ENCODE peak calls at places on chromosome X, in four cellular contexts. S is GM23248, Q is NT2/D1, C is DND-41. X is an unnamed sample.

GRCh38 chrX:14694631-14695030 is 165.3 kb downstream of the GLRA2 start:
- DNase-seq in C (no peak), Q (no peak), S (peak; percentile 45), X (no peak)

GRCh38 chrX:45068555-45068954 is 132.1 kb downstream of the DIPK2B start:
- DNase-seq in S (no peak), Q (no peak), C (peak; percentile 5), X (no peak)

GRCh38 chrX:111445485-111445884 is 33.5 kb upstream of the DCX start:
- DNase-seq in C (no peak), S (peak; percentile 48), Q (peak; percentile 18), X (peak; percentile 66)

GRCh38 chrX:10025742-10026493 is 58.8 kb downstream of the CLDN34 start:
- DNase-seq in Q (no peak), S (no peak), C (no peak), X (no peak)

GRCh38 chrX:19628006-19628575 is 112.8 kb upstream of the MAP3K15 start:
- DNase-seq in C (no peak), S (peak; percentile 10), Q (no peak), X (peak; percentile 41)

GRCh38 chrX:130887392-130887791 is 15.6 kb downstream of the ENOX2 start:
- DNase-seq in Q (no peak), S (no peak), C (no peak), X (no peak)

GRCh38 chrX:23752740-23753435 is 9.8 kb upstream of the ACOT9 start:
- DNase-seq in C (no peak), Q (no peak), S (peak; percentile 83), X (peak; percentile 77)

GRCh38 chrX:26778320-26778888 is 562.4 kb downstream of the MAGEB5 start:
- DNase-seq in Q (peak; percentile 18), C (no peak), S (no peak), X (no peak)

DNA sequence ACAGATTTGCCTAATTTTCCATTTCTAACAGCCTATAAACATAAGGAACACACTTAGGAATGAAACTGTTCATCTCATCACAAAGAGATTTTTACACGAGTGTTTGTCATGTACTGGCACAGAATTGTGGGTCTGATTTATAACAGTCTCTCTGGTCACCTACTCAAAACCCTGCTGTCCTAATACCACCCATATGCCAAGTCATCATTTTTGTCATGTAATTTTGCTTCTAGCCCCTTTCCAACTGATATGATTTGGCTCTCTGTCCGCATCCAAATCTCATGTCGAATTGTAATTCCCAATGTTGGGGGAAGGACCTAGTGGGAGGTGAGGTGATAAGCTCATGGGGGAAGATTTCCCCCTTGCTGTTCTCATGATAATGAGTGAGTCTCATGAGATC is 284.1 kb upstream of the SLITRK2 start:
- DNase-seq in C (no peak), S (no peak), Q (no peak), X (no peak)
- H3K27me3 ChIP-seq in C (no peaks in the 10 kb centered on the region), S (no peaks in the 10 kb centered on the region), Q (no peaks in the 10 kb centered on the region), X (no peaks in the 10 kb centered on the region)

GRCh38 chrX:100407784-100408642 is 2.1 kb downstream of the PCDH19 start:
- DNase-seq in Q (no peak), C (no peak), S (no peak), X (no peak)

GRCh38 chrX:100410083-100410590 is at the start of gene PCDH19:
- DNase-seq in S (peak; percentile 72), C (no peak), Q (peak; percentile 76), X (peak; percentile 60)

GRCh38 chrX:100407147-100407783 is 2.8 kb downstream of the PCDH19 start:
- DNase-seq in S (no peak), Q (no peak), C (no peak), X (no peak)

GRCh38 chrX:100409316-100410082 is 574 bp downstream of the PCDH19 start:
- DNase-seq in S (no peak), Q (no peak), C (no peak), X (peak; percentile 21)

GRCh38 chrX:100408643-100409315 is 1.3 kb downstream of the PCDH19 start:
- DNase-seq in Q (no peak), S (no peak), C (no peak), X (no peak)
- H3K4me3 ChIP-seq in Q (peak overlapping the region; percentile 49), S (no peak overlapping the region), C (no peak overlapping the region), X (no peak overlapping the region)

DNA sequence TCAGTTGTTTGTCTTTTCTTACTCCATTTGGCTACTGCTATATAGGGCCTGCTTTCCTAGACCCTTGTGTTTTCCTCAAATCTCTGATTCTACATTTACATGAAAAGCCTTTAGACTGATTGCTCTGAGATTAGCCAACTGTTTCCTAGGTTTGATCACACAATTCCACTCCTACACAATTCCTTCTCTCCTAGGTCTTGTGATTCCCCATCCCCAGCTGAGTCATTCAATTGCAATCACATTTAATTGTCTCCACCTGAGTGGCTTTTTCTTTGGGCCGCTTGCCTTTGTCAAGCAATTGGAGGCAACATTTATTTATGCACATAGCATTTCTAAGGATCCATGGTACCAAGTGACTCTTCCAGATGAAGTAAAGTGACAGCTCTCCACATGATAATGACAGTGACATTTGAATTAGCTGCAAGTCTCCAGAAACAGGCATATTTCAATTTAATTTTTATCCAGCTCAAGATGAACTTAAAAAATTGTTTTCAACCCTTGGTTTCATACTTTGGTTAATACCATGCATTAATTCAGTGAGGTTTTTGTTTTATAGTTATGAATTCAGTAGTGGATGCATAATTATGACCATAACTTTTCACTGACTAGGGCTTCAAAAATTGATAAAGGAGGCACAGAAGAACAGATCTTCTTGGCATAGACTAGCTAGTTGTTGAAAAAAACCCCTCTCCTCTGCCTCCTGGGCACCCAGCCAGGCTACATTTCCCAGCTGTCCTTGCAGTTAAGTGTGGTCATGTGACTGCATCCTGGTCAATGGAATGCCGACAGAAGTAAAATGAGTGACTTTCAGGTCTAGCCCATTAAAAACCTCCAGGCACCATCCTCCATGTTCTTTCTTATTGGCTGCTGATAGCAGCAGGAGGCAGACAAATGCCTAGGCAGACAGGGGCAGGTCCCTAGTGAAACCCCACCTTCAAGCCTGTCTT is 35.6 kb downstream of the ATXN3L start:
- DNase-seq in S (peak; percentile 80), C (no peak), Q (peak; percentile 65), X (peak; percentile 73)
- H3K9ac ChIP-seq in S (peak overlapping the region; percentile 44), C (no peak overlapping the region), Q (no peak overlapping the region), X (no peak overlapping the region)

DNA sequence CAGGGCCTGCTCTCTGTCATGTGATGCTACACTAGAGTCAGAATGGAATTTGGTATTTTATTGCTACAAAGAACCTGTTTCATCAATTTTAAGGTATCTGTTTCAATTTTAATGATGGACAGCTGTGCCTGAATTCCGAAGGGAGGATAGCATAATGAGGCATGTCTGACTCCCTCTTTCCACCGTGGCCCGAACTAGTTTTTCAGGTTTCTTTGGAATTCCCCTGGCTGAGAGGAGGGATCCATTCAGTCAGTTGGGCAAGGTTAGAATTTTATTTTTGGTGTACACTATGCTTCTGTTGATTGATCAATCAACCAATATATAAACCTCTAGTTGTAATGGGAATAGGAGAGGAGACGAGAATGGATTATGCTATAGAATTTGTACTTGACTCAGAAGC is 761.8 kb downstream of the FAM133A start:
- DNase-seq in Q (no peak), C (no peak), S (no peak), X (no peak)
- H3K27me3 ChIP-seq in Q (no peaks in the 10 kb centered on the region), C (no peaks in the 10 kb centered on the region), S (no peaks in the 10 kb centered on the region), X (peaks cover 4% of the 10 kb centered on the region)

DNA sequence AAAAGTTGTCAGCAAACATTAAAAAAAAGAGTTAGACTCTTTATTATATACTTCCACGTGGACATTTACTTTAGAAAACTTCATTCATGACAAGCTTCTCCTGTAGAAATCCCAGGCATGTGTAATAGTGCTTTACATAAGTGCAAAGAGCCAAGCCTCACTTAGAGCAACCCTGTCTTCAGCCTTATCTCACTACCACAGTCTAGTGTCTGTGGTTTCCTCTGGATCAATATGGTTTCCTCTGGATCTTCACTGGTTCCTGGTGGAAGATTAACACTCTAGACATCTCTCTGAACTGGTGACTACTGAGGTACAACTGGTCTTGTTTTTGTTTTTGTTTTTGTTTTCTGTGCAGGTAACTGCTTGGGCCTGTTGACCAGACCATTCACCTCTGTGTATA is 18.4 kb upstream of the ARMCX5 start:
- DNase-seq in C (no peak), S (no peak), Q (no peak), X (no peak)
- H3K4me3 ChIP-seq in C (no peak overlapping the region), S (no peak overlapping the region), Q (no peak overlapping the region), X (no peak overlapping the region)

DNA sequence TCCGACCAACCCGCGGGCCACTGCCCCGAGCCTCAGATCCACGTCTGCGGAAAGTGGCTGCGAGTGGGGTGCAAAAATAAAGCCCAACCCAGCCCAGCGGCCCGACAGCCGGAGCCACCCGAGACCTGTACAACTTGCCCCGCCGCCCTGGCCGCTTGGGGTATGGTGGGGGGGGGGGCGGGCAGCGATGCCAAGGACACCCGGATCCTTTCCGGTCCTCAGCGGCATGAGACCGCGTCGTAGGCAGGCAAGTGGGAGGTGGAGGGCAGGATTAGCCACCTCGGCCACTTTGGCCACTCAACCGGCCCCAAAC is 1.6 kb downstream of the SLITRK4 start:
- DNase-seq in S (no peak), C (no peak), Q (no peak), X (no peak)
- H3K9ac ChIP-seq in S (no peak overlapping the region), C (no peak overlapping the region), Q (no peak overlapping the region), X (peak overlapping the region; percentile 55)

GRCh38 chrX:123338240-123338639 is 154.2 kb downstream of the GRIA3 start:
- DNase-seq in C (no peak), S (no peak), Q (no peak), X (no peak)
- H3K27me3 ChIP-seq in C (no peaks in the 10 kb centered on the region), S (no peaks in the 10 kb centered on the region), Q (no peaks in the 10 kb centered on the region), X (no peaks in the 10 kb centered on the region)

GRCh38 chrX:13005671-13006473 is 31.0 kb downstream of the TMSB4X start:
- DNase-seq in C (peak; percentile 45), S (peak; percentile 70), Q (no peak), X (no peak)
- H3K4me3 ChIP-seq in C (no peak overlapping the region), S (no peak overlapping the region), Q (no peak overlapping the region), X (peak overlapping the region; percentile 35)

GRCh38 chrX:103608305-103608963 is 671 bp downstream of the TCEAL3 start:
- DNase-seq in C (no peak), S (peak; percentile 34), Q (no peak), X (peak; percentile 19)

GRCh38 chrX:103610282-103610681 is 2.5 kb downstream of the TCEAL3 start:
- DNase-seq in S (no peak), C (no peak), Q (no peak), X (no peak)

GRCh38 chrX:103613362-103613761 is 5.6 kb downstream of the TCEAL3 start:
- DNase-seq in Q (no peak), C (no peak), S (no peak), X (no peak)

DNA sequence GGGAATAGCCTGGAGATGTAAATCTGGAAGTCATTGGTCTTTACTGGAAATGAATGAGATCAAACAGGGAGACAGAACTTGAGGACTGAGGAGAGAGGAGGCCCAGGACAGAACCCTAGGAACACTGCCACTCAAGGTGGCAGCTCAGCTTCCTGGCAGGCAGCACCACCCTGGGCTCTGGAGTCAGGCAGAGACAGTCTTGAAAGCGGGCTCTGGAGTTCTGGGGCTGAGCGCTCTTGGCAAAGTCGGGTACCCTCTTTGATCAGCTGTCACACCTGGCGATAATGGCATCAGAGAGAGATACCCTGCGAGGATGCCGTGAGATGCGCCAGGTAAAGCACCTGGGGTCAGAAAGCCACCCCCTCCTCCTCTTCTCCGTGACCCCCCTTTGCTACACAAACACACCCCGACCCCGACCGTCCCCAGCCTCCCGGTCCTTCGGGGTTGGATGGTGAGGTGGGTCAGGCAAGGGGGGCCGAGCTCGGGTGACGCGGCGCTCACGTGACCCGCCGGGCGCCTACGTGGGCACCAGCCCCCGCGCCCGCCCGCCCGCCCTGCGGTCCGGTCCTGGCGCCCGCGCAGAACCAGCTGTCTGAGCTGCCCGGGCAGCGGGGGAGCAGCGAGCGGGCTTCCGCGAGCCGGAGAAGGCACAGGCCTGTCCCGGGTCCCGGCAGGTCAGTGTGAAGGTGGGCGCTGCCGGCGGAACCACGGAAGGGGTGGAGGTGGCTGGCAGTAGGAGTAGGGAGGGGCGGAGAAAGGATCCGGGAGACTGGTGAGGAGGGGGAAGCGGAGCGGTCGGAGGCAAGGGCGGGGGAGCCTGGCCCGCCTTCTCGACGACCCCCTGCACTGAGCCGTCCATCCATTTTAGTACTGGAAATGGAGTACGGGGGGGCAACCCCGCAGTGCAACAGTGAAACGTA is at the start of gene TCEAL3:
- DNase-seq in Q (no peak), C (peak; percentile 39), S (peak; percentile 76), X (peak; percentile 77)
- H3K9ac ChIP-seq in Q (peak within 1 kb of the TSS; percentile 70), C (peak within 1 kb of the TSS; percentile 60), S (peak within 1 kb of the TSS; percentile 99), X (peak within 1 kb of the TSS; percentile 90)